ENCODE peak calls at places on chromosomes 3 and 15, in four cellular contexts. One of them, this sample, is unnamed.
A peak's percentile ranks its signal among the peaks of the same experiment; 100 is the strongest.

GRCh38 chr3:42497009-42497731 is 5.3 kb upstream of the VIPR1 start:
- DNase-seq in HepG2: peak; percentile 40
- DNase-seq in K562: no peak
- DNase-seq in GM12878: no peak
- DNase-seq in this sample: peak; percentile 83

GRCh38 chr3:129576514-129577345 is 29.7 kb downstream of the PLXND1 start:
- DNase-seq in K562: no peak
- DNase-seq in GM12878: peak; percentile 35
- DNase-seq in HepG2: peak; percentile 33
- DNase-seq in this sample: no peak

GRCh38 chr3:61570813-61571212 is 9.4 kb downstream of the PTPRG start:
- DNase-seq in GM12878: no peak
- DNase-seq in K562: no peak
- DNase-seq in HepG2: no peak
- DNase-seq in this sample: no peak

GRCh38 chr3:180036678-180037455 is at the start of gene PEX5L:
- DNase-seq in HepG2: peak; percentile 2
- DNase-seq in GM12878: no peak
- DNase-seq in K562: peak; percentile 2
- DNase-seq in this sample: peak; percentile 62

GRCh38 chr3:154151969-154152368 is 30.8 kb downstream of the ARHGEF26 start:
- DNase-seq in HepG2: no peak
- DNase-seq in GM12878: no peak
- DNase-seq in K562: no peak
- DNase-seq in this sample: no peak

GRCh38 chr3:152480282-152480953 is 211.7 kb downstream of the MBNL1 start:
- DNase-seq in HepG2: no peak
- DNase-seq in GM12878: peak; percentile 77
- DNase-seq in K562: no peak
- DNase-seq in this sample: no peak

GRCh38 chr3:59052803-59053411 is 3.1 kb upstream of the CFAP20DC start:
- DNase-seq in HepG2: peak; percentile 25
- DNase-seq in GM12878: no peak
- DNase-seq in K562: peak; percentile 37
- DNase-seq in this sample: peak; percentile 14

GRCh38 chr3:42116466-42116865 is 25.3 kb downstream of the TRAK1 start:
- DNase-seq in K562: no peak
- DNase-seq in HepG2: no peak
- DNase-seq in GM12878: no peak
- DNase-seq in this sample: no peak

GRCh38 chr3:8984512-8984911 is 21.2 kb upstream of the RAD18 start:
- DNase-seq in K562: no peak
- DNase-seq in GM12878: no peak
- DNase-seq in HepG2: no peak
- DNase-seq in this sample: no peak

GRCh38 chr3:79822076-79822475 is 54.3 kb upstream of the ROBO1 start:
- DNase-seq in GM12878: no peak
- DNase-seq in K562: no peak
- DNase-seq in HepG2: no peak
- DNase-seq in this sample: no peak

GRCh38 chr3:4476507-4476906 is 9.4 kb upstream of the SUMF1 start:
- DNase-seq in GM12878: no peak
- DNase-seq in K562: no peak
- DNase-seq in HepG2: no peak
- DNase-seq in this sample: no peak

GRCh38 chr15:57455969-57456368 is 79.7 kb downstream of the CGNL1 start:
- DNase-seq in K562: no peak
- DNase-seq in HepG2: no peak
- DNase-seq in GM12878: no peak
- DNase-seq in this sample: no peak

GRCh38 chr15:79128556-79128955 is 38.0 kb upstream of the RASGRF1 start:
- DNase-seq in K562: no peak
- DNase-seq in GM12878: no peak
- DNase-seq in HepG2: no peak
- DNase-seq in this sample: no peak

GRCh38 chr15:67013696-67014095 is 51.7 kb upstream of the SMAD3 start:
- DNase-seq in K562: no peak
- DNase-seq in GM12878: no peak
- DNase-seq in HepG2: no peak
- DNase-seq in this sample: no peak

GRCh38 chr15:31440754-31441298 is 114.2 kb downstream of the KLF13 start:
- DNase-seq in GM12878: no peak
- DNase-seq in HepG2: no peak
- DNase-seq in K562: no peak
- DNase-seq in this sample: no peak

GRCh38 chr3:111585214-111585613 is 9.9 kb downstream of the ZBED2 start:
- DNase-seq in GM12878: no peak
- DNase-seq in K562: no peak
- DNase-seq in HepG2: peak; percentile 21
- DNase-seq in this sample: no peak

GRCh38 chr3:186909078-186909853 is 21.1 kb upstream of the ST6GAL1 start:
- DNase-seq in HepG2: peak; percentile 37
- DNase-seq in GM12878: no peak
- DNase-seq in K562: peak; percentile 90
- DNase-seq in this sample: no peak

GRCh38 chr15:69132935-69133861 is 27.2 kb upstream of the GLCE start:
- DNase-seq in GM12878: no peak
- DNase-seq in HepG2: peak; percentile 10
- DNase-seq in K562: no peak
- DNase-seq in this sample: no peak

GRCh38 chr3:100629728-100630127 is 20.3 kb downstream of the ADGRG7 start:
- DNase-seq in GM12878: no peak
- DNase-seq in HepG2: no peak
- DNase-seq in K562: peak; percentile 64
- DNase-seq in this sample: no peak
- TF ChIP-seq FOXK2 in GM12878: no peak
- TF ChIP-seq FOXK2 in HepG2: no peak
- TF ChIP-seq FOXK2 in K562: no peak
- TF ChIP-seq FOXK2 in this sample: no peak

GRCh38 chr3:101780661-101781060 is 1.6 kb downstream of the NXPE3 start:
- DNase-seq in K562: peak; percentile 51
- DNase-seq in GM12878: no peak
- DNase-seq in HepG2: peak; percentile 14
- DNase-seq in this sample: peak; percentile 22
- TF ChIP-seq BHLHE40 in K562: no peak
- TF ChIP-seq BHLHE40 in GM12878: no peak
- TF ChIP-seq BHLHE40 in HepG2: no peak
- TF ChIP-seq BHLHE40 in this sample: no peak

GRCh38 chr15:43958894-43959330 is 132.1 kb downstream of the WDR76 start:
- DNase-seq in K562: no peak
- DNase-seq in HepG2: no peak
- DNase-seq in GM12878: no peak
- DNase-seq in this sample: no peak
- TF ChIP-seq FOXK2 in K562: no peak
- TF ChIP-seq FOXK2 in HepG2: no peak
- TF ChIP-seq FOXK2 in GM12878: no peak
- TF ChIP-seq FOXK2 in this sample: no peak

GRCh38 chr15:81018197-81018596 is 17.5 kb downstream of the TLNRD1 start:
- DNase-seq in GM12878: no peak
- DNase-seq in HepG2: no peak
- DNase-seq in K562: no peak
- DNase-seq in this sample: no peak
- TF ChIP-seq BHLHE40 in GM12878: no peak
- TF ChIP-seq BHLHE40 in HepG2: no peak
- TF ChIP-seq BHLHE40 in K562: no peak
- TF ChIP-seq BHLHE40 in this sample: no peak

DNA sequence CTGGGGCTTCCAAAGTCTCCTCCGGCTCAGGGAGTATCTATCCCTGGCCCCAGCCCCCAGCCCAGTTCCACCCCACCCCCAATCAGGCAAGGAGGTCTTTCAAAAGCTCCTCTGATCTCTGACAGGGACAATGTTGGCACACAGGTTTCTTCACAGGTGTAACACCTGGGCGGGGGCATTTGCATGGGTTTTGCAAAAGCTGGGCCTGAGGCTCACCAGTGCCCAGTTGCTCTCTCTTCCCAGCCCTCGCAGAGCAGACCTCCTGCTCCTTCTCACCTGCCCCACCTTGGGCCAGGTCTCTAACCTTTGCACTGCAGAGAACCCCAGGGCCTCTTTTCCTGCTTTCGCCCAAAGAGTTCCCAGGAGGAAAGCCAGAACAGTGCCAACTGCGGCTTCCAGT is 8.6 kb upstream of the CSK start:
- DNase-seq in K562: no peak
- DNase-seq in GM12878: no peak
- DNase-seq in HepG2: no peak
- DNase-seq in this sample: no peak
- TF ChIP-seq FOXK2 in K562: no peak
- TF ChIP-seq FOXK2 in GM12878: no peak
- TF ChIP-seq FOXK2 in HepG2: no peak
- TF ChIP-seq FOXK2 in this sample: no peak

GRCh38 chr15:28147827-28148226 is 48.7 kb upstream of the OCA2 start:
- DNase-seq in K562: no peak
- DNase-seq in GM12878: no peak
- DNase-seq in HepG2: no peak
- DNase-seq in this sample: no peak

GRCh38 chr15:28154283-28154682 is 55.2 kb upstream of the OCA2 start:
- DNase-seq in GM12878: no peak
- DNase-seq in K562: no peak
- DNase-seq in HepG2: no peak
- DNase-seq in this sample: no peak

GRCh38 chr15:28153492-28154119 is 54.5 kb upstream of the OCA2 start:
- DNase-seq in K562: no peak
- DNase-seq in GM12878: no peak
- DNase-seq in HepG2: no peak
- DNase-seq in this sample: no peak
- TF ChIP-seq BHLHE40 in K562: no peak
- TF ChIP-seq BHLHE40 in GM12878: no peak
- TF ChIP-seq BHLHE40 in HepG2: no peak
- TF ChIP-seq BHLHE40 in this sample: no peak

GRCh38 chr3:127451321-127451720 is 139.2 kb downstream of the TPRA1 start:
- DNase-seq in GM12878: no peak
- DNase-seq in HepG2: no peak
- DNase-seq in K562: no peak
- DNase-seq in this sample: no peak

GRCh38 chr3:127454051-127454450 is 136.5 kb downstream of the TPRA1 start:
- DNase-seq in HepG2: no peak
- DNase-seq in K562: no peak
- DNase-seq in GM12878: no peak
- DNase-seq in this sample: no peak

GRCh38 chr3:127450331-127450730 is 140.2 kb downstream of the TPRA1 start:
- DNase-seq in K562: no peak
- DNase-seq in HepG2: no peak
- DNase-seq in GM12878: no peak
- DNase-seq in this sample: no peak

GRCh38 chr3:127454968-127455367 is 135.6 kb downstream of the TPRA1 start:
- DNase-seq in K562: no peak
- DNase-seq in HepG2: no peak
- DNase-seq in GM12878: no peak
- DNase-seq in this sample: no peak

GRCh38 chr3:127452321-127452821 is 138.2 kb downstream of the TPRA1 start:
- DNase-seq in K562: no peak
- DNase-seq in GM12878: no peak
- DNase-seq in HepG2: no peak
- DNase-seq in this sample: no peak
- TF ChIP-seq FOXK2 in K562: no peak
- TF ChIP-seq FOXK2 in GM12878: no peak
- TF ChIP-seq FOXK2 in HepG2: no peak
- TF ChIP-seq FOXK2 in this sample: no peak

GRCh38 chr15:35173444-35174118 is 88.5 kb upstream of the NANOGP8 start:
- DNase-seq in HepG2: peak; percentile 3
- DNase-seq in K562: peak; percentile 85
- DNase-seq in GM12878: no peak
- DNase-seq in this sample: no peak
- TF ChIP-seq BHLHE40 in HepG2: no peak
- TF ChIP-seq BHLHE40 in K562: no peak
- TF ChIP-seq BHLHE40 in GM12878: no peak
- TF ChIP-seq BHLHE40 in this sample: no peak

GRCh38 chr3:191256405-191256804 is 57.4 kb downstream of the OSTN start:
- DNase-seq in HepG2: no peak
- DNase-seq in K562: no peak
- DNase-seq in GM12878: no peak
- DNase-seq in this sample: no peak

GRCh38 chr3:191259486-191259885 is 60.4 kb downstream of the OSTN start:
- DNase-seq in K562: no peak
- DNase-seq in HepG2: no peak
- DNase-seq in GM12878: no peak
- DNase-seq in this sample: no peak

GRCh38 chr3:191255156-191255555 is 56.1 kb downstream of the OSTN start:
- DNase-seq in K562: no peak
- DNase-seq in HepG2: no peak
- DNase-seq in GM12878: no peak
- DNase-seq in this sample: no peak

GRCh38 chr3:191254098-191254873 is 55.2 kb downstream of the OSTN start:
- DNase-seq in GM12878: no peak
- DNase-seq in K562: no peak
- DNase-seq in HepG2: no peak
- DNase-seq in this sample: no peak

GRCh38 chr3:191257286-191257685 is 58.2 kb downstream of the OSTN start:
- DNase-seq in K562: no peak
- DNase-seq in HepG2: no peak
- DNase-seq in GM12878: no peak
- DNase-seq in this sample: no peak
- TF ChIP-seq FOXK2 in K562: no peak
- TF ChIP-seq FOXK2 in HepG2: no peak
- TF ChIP-seq FOXK2 in GM12878: no peak
- TF ChIP-seq FOXK2 in this sample: no peak